ENCODE peak calls at places on chromosomes 3 and 15, in ten cellular contexts. One of them, this sample, is unnamed.
A peak's percentile ranks its signal among the peaks of the same experiment; 100 is the strongest.

GRCh38 chr3:42936157-42936981 is 30.4 kb downstream of the ZNF662 start:
- DNase-seq in EH: no peak
- DNase-seq in keratinocyte: no peak
- DNase-seq in iris pigment epithelial cell: peak; percentile 47
- DNase-seq in progenitor cell of endocrine pancreas: no peak
- DNase-seq in posterior cingulate gyrus: peak; percentile 43
- DNase-seq in left kidney: peak; percentile 93
- DNase-seq in effector CD4-positive, alpha-beta T cell: no peak
- DNase-seq in AML-193: no peak
- DNase-seq in GM23248: peak; percentile 73
- DNase-seq in this sample: peak; percentile 73

GRCh38 chr3:52532838-52533622 is 627 bp downstream of the NT5DC2 start:
- DNase-seq in EH: peak; percentile 34
- DNase-seq in keratinocyte: no peak
- DNase-seq in iris pigment epithelial cell: peak; percentile 46
- DNase-seq in progenitor cell of endocrine pancreas: no peak
- DNase-seq in posterior cingulate gyrus: no peak
- DNase-seq in left kidney: peak; percentile 76
- DNase-seq in effector CD4-positive, alpha-beta T cell: no peak
- DNase-seq in AML-193: no peak
- DNase-seq in GM23248: peak; percentile 54
- DNase-seq in this sample: peak; percentile 78

GRCh38 chr3:126983653-126984390 is 907 bp downstream of the PLXNA1 start:
- DNase-seq in EH: peak; percentile 45
- DNase-seq in keratinocyte: no peak
- DNase-seq in iris pigment epithelial cell: peak; percentile 31
- DNase-seq in progenitor cell of endocrine pancreas: peak; percentile 59
- DNase-seq in posterior cingulate gyrus: no peak
- DNase-seq in left kidney: peak; percentile 83
- DNase-seq in effector CD4-positive, alpha-beta T cell: peak; percentile 29
- DNase-seq in AML-193: no peak
- DNase-seq in GM23248: peak; percentile 65
- DNase-seq in this sample: peak; percentile 68

GRCh38 chr15:100250166-100250800 is 91.5 kb downstream of the ADAMTS17 start:
- DNase-seq in EH: no peak
- DNase-seq in keratinocyte: no peak
- DNase-seq in iris pigment epithelial cell: no peak
- DNase-seq in progenitor cell of endocrine pancreas: no peak
- DNase-seq in posterior cingulate gyrus: no peak
- DNase-seq in left kidney: no peak
- DNase-seq in effector CD4-positive, alpha-beta T cell: no peak
- DNase-seq in AML-193: no peak
- DNase-seq in GM23248: no peak
- DNase-seq in this sample: no peak

GRCh38 chr15:101258238-101259144 is 6.6 kb upstream of the CHSY1 start:
- DNase-seq in EH: peak; percentile 76
- DNase-seq in keratinocyte: no peak
- DNase-seq in iris pigment epithelial cell: peak; percentile 76
- DNase-seq in progenitor cell of endocrine pancreas: no peak
- DNase-seq in posterior cingulate gyrus: peak; percentile 70
- DNase-seq in left kidney: peak; percentile 88
- DNase-seq in effector CD4-positive, alpha-beta T cell: peak; percentile 27
- DNase-seq in AML-193: peak; percentile 61
- DNase-seq in GM23248: peak; percentile 86
- DNase-seq in this sample: no peak

GRCh38 chr3:10706156-10707088 is 109.6 kb upstream of the SLC6A11 start:
- DNase-seq in EH: no peak
- DNase-seq in keratinocyte: no peak
- DNase-seq in iris pigment epithelial cell: no peak
- DNase-seq in progenitor cell of endocrine pancreas: no peak
- DNase-seq in posterior cingulate gyrus: no peak
- DNase-seq in left kidney: peak; percentile 27
- DNase-seq in effector CD4-positive, alpha-beta T cell: no peak
- DNase-seq in AML-193: no peak
- DNase-seq in GM23248: no peak
- DNase-seq in this sample: no peak

GRCh38 chr3:15241341-15241740 is 35.3 kb downstream of the CAPN7 start:
- DNase-seq in EH: peak; percentile 18
- DNase-seq in keratinocyte: no peak
- DNase-seq in iris pigment epithelial cell: no peak
- DNase-seq in progenitor cell of endocrine pancreas: no peak
- DNase-seq in posterior cingulate gyrus: peak; percentile 48
- DNase-seq in left kidney: peak; percentile 30
- DNase-seq in effector CD4-positive, alpha-beta T cell: peak; percentile 21
- DNase-seq in AML-193: peak; percentile 63
- DNase-seq in GM23248: peak; percentile 37
- DNase-seq in this sample: peak; percentile 50

GRCh38 chr15:70703483-70703882 is 59.9 kb downstream of the UACA start:
- DNase-seq in EH: peak; percentile 49
- DNase-seq in keratinocyte: no peak
- DNase-seq in iris pigment epithelial cell: no peak
- DNase-seq in progenitor cell of endocrine pancreas: no peak
- DNase-seq in posterior cingulate gyrus: no peak
- DNase-seq in left kidney: peak; percentile 38
- DNase-seq in effector CD4-positive, alpha-beta T cell: no peak
- DNase-seq in AML-193: no peak
- DNase-seq in GM23248: peak; percentile 57
- DNase-seq in this sample: no peak

GRCh38 chr3:187314176-187314575 is 22.6 kb upstream of the MASP1 start:
- DNase-seq in EH: no peak
- DNase-seq in keratinocyte: no peak
- DNase-seq in iris pigment epithelial cell: no peak
- DNase-seq in progenitor cell of endocrine pancreas: no peak
- DNase-seq in posterior cingulate gyrus: no peak
- DNase-seq in left kidney: no peak
- DNase-seq in effector CD4-positive, alpha-beta T cell: no peak
- DNase-seq in AML-193: no peak
- DNase-seq in GM23248: peak; percentile 21
- DNase-seq in this sample: no peak

GRCh38 chr15:37028609-37029287 is 71.6 kb downstream of the MEIS2 start:
- DNase-seq in EH: peak; percentile 83
- DNase-seq in keratinocyte: no peak
- DNase-seq in iris pigment epithelial cell: peak; percentile 71
- DNase-seq in progenitor cell of endocrine pancreas: no peak
- DNase-seq in posterior cingulate gyrus: no peak
- DNase-seq in left kidney: peak; percentile 37
- DNase-seq in effector CD4-positive, alpha-beta T cell: no peak
- DNase-seq in AML-193: no peak
- DNase-seq in GM23248: peak; percentile 75
- DNase-seq in this sample: no peak

GRCh38 chr3:121598564-121598963 is 5.4 kb downstream of the FBXO40 start:
- DNase-seq in EH: no peak
- DNase-seq in keratinocyte: no peak
- DNase-seq in iris pigment epithelial cell: no peak
- DNase-seq in progenitor cell of endocrine pancreas: no peak
- DNase-seq in posterior cingulate gyrus: no peak
- DNase-seq in left kidney: no peak
- DNase-seq in effector CD4-positive, alpha-beta T cell: no peak
- DNase-seq in AML-193: no peak
- DNase-seq in GM23248: no peak
- DNase-seq in this sample: no peak

GRCh38 chr3:69092030-69092513 is 7.3 kb downstream of the ARL6IP5 start:
- DNase-seq in EH: peak; percentile 41
- DNase-seq in keratinocyte: no peak
- DNase-seq in iris pigment epithelial cell: peak; percentile 17
- DNase-seq in progenitor cell of endocrine pancreas: no peak
- DNase-seq in posterior cingulate gyrus: no peak
- DNase-seq in left kidney: peak; percentile 37
- DNase-seq in effector CD4-positive, alpha-beta T cell: no peak
- DNase-seq in AML-193: peak; percentile 74
- DNase-seq in GM23248: no peak
- DNase-seq in this sample: no peak

GRCh38 chr3:182393151-182393550 is 400.2 kb upstream of the ATP11B start:
- DNase-seq in EH: no peak
- DNase-seq in keratinocyte: no peak
- DNase-seq in iris pigment epithelial cell: no peak
- DNase-seq in progenitor cell of endocrine pancreas: no peak
- DNase-seq in posterior cingulate gyrus: no peak
- DNase-seq in left kidney: no peak
- DNase-seq in effector CD4-positive, alpha-beta T cell: no peak
- DNase-seq in AML-193: no peak
- DNase-seq in GM23248: no peak
- DNase-seq in this sample: no peak

GRCh38 chr3:67377299-67377698 is 277.1 kb downstream of the SUCLG2 start:
- DNase-seq in EH: peak; percentile 15
- DNase-seq in keratinocyte: no peak
- DNase-seq in iris pigment epithelial cell: no peak
- DNase-seq in progenitor cell of endocrine pancreas: no peak
- DNase-seq in posterior cingulate gyrus: no peak
- DNase-seq in left kidney: no peak
- DNase-seq in effector CD4-positive, alpha-beta T cell: no peak
- DNase-seq in AML-193: no peak
- DNase-seq in GM23248: peak; percentile 8
- DNase-seq in this sample: no peak

GRCh38 chr3:196419386-196419785 is 12.8 kb downstream of the UBXN7 start:
- DNase-seq in EH: no peak
- DNase-seq in keratinocyte: no peak
- DNase-seq in iris pigment epithelial cell: no peak
- DNase-seq in progenitor cell of endocrine pancreas: no peak
- DNase-seq in posterior cingulate gyrus: no peak
- DNase-seq in left kidney: no peak
- DNase-seq in effector CD4-positive, alpha-beta T cell: no peak
- DNase-seq in AML-193: no peak
- DNase-seq in GM23248: no peak
- DNase-seq in this sample: no peak

GRCh38 chr3:148955544-148956346 is 35.6 kb upstream of the GYG1 start:
- DNase-seq in EH: peak; percentile 98
- DNase-seq in keratinocyte: no peak
- DNase-seq in iris pigment epithelial cell: peak; percentile 93
- DNase-seq in progenitor cell of endocrine pancreas: no peak
- DNase-seq in posterior cingulate gyrus: no peak
- DNase-seq in left kidney: peak; percentile 83
- DNase-seq in effector CD4-positive, alpha-beta T cell: peak; percentile 7
- DNase-seq in AML-193: peak; percentile 72
- DNase-seq in GM23248: peak; percentile 94
- DNase-seq in this sample: no peak

GRCh38 chr3:26068890-26069289 is 279.0 kb downstream of the OXSM start:
- DNase-seq in EH: no peak
- DNase-seq in keratinocyte: no peak
- DNase-seq in iris pigment epithelial cell: no peak
- DNase-seq in progenitor cell of endocrine pancreas: no peak
- DNase-seq in posterior cingulate gyrus: no peak
- DNase-seq in left kidney: no peak
- DNase-seq in effector CD4-positive, alpha-beta T cell: no peak
- DNase-seq in AML-193: no peak
- DNase-seq in GM23248: no peak
- DNase-seq in this sample: peak; percentile 48

GRCh38 chr3:5321941-5322340 is 134.4 kb downstream of the EDEM1 start:
- DNase-seq in EH: no peak
- DNase-seq in keratinocyte: no peak
- DNase-seq in iris pigment epithelial cell: no peak
- DNase-seq in progenitor cell of endocrine pancreas: no peak
- DNase-seq in posterior cingulate gyrus: no peak
- DNase-seq in left kidney: peak; percentile 43
- DNase-seq in effector CD4-positive, alpha-beta T cell: no peak
- DNase-seq in AML-193: no peak
- DNase-seq in GM23248: no peak
- DNase-seq in this sample: no peak

GRCh38 chr15:74235962-74236361 is at the start of gene CCDC33:
- DNase-seq in EH: no peak
- DNase-seq in keratinocyte: no peak
- DNase-seq in iris pigment epithelial cell: no peak
- DNase-seq in progenitor cell of endocrine pancreas: no peak
- DNase-seq in posterior cingulate gyrus: no peak
- DNase-seq in left kidney: no peak
- DNase-seq in effector CD4-positive, alpha-beta T cell: no peak
- DNase-seq in AML-193: no peak
- DNase-seq in GM23248: no peak
- DNase-seq in this sample: no peak

GRCh38 chr15:57692709-57693108 is 13.8 kb upstream of the POLR2M start:
- DNase-seq in EH: peak; percentile 77
- DNase-seq in keratinocyte: no peak
- DNase-seq in iris pigment epithelial cell: peak; percentile 85
- DNase-seq in progenitor cell of endocrine pancreas: no peak
- DNase-seq in posterior cingulate gyrus: no peak
- DNase-seq in left kidney: peak; percentile 50
- DNase-seq in effector CD4-positive, alpha-beta T cell: no peak
- DNase-seq in AML-193: no peak
- DNase-seq in GM23248: peak; percentile 47
- DNase-seq in this sample: no peak

GRCh38 chr3:38210141-38210757 is 44.9 kb downstream of the OXSR1 start:
- DNase-seq in EH: no peak
- DNase-seq in keratinocyte: no peak
- DNase-seq in iris pigment epithelial cell: no peak
- DNase-seq in progenitor cell of endocrine pancreas: no peak
- DNase-seq in posterior cingulate gyrus: no peak
- DNase-seq in left kidney: no peak
- DNase-seq in effector CD4-positive, alpha-beta T cell: no peak
- DNase-seq in AML-193: no peak
- DNase-seq in GM23248: no peak
- DNase-seq in this sample: no peak